ENCODE peak calls at places on chromosomes 7 and 10, in ten cellular contexts. B is AG09309, K is dorsolateral prefrontal cortex, S is cardiac muscle cell, L is psoas muscle, Z is MM.1S, O is mammary epithelial cell, G is upper lobe of right lung, E is esophagus squamous epithelium, X is fibroblast of pulmonary artery. U is an unnamed sample.

GRCh38 chr7:155669717-155670505 is 25.4 kb downstream of the RBM33 start:
- DNase-seq in B (no peak), K (no peak), S (no peak), L (no peak), Z (no peak), O (no peak), G (peak), E (no peak), X (peak), U (no peak)

GRCh38 chr7:116687801-116688201 is 15.8 kb downstream of the MET start:
- DNase-seq in B (no peak), K (no peak), S (no peak), L (no peak), Z (no peak), O (peak), G (no peak), E (no peak), X (peak), U (no peak)

GRCh38 chr7:70674268-70675025 is 457.5 kb upstream of the GALNT17 start:
- DNase-seq in B (no peak), K (no peak), S (no peak), L (no peak), Z (no peak), O (no peak), G (no peak), E (no peak), X (no peak), U (no peak)

GRCh38 chr7:155752756-155753445 is 59.4 kb downstream of the SHH start:
- DNase-seq in B (no peak), K (no peak), S (no peak), L (no peak), Z (peak), O (no peak), G (no peak), E (no peak), X (no peak), U (peak)

GRCh38 chr10:31020128-31020527 is 11.5 kb downstream of the ZNF438 start:
- DNase-seq in B (no peak), K (no peak), S (no peak), L (no peak), Z (no peak), O (no peak), G (no peak), E (no peak), X (no peak), U (no peak)

GRCh38 chr10:124739119-124739921 is 4.9 kb downstream of the FAM53B start:
- DNase-seq in B (no peak), K (no peak), S (no peak), L (no peak), Z (no peak), O (no peak), G (no peak), E (no peak), X (no peak), U (no peak)

GRCh38 chr7:68547794-68548193 is 1050.5 kb upstream of the AUTS2 start:
- DNase-seq in B (no peak), K (no peak), S (no peak), L (no peak), Z (no peak), O (no peak), G (no peak), E (no peak), X (no peak), U (no peak)

GRCh38 chr10:116044722-116045374 is 228.2 kb downstream of the GFRA1 start:
- DNase-seq in B (no peak), K (no peak), S (no peak), L (peak), Z (no peak), O (no peak), G (no peak), E (no peak), X (no peak), U (no peak)

GRCh38 chr7:125396466-125397151 is 467.0 kb upstream of the POT1 start:
- DNase-seq in B (no peak), K (no peak), S (no peak), L (no peak), Z (no peak), O (no peak), G (no peak), E (no peak), X (no peak), U (no peak)

GRCh38 chr7:96414931-96415292 is 93.0 kb upstream of the SLC25A13 start:
- DNase-seq in B (no peak), K (no peak), S (peak), L (no peak), Z (peak), O (peak), G (no peak), E (no peak), X (peak), U (no peak)

GRCh38 chr10:80154978-80155695 is 22.6 kb downstream of the PLAC9 start:
- DNase-seq in B (peak), K (peak), S (no peak), L (no peak), Z (no peak), O (peak), G (no peak), E (no peak), X (peak), U (no peak)

GRCh38 chr7:28732037-28732869 is 225.9 kb downstream of the TRIL start:
- DNase-seq in B (no peak), K (no peak), S (no peak), L (no peak), Z (no peak), O (no peak), G (no peak), E (no peak), X (peak), U (no peak)

GRCh38 chr10:24652381-24652957 is 71.2 kb downstream of the ARHGAP21 start:
- DNase-seq in B (no peak), K (no peak), S (no peak), L (no peak), Z (peak), O (no peak), G (no peak), E (no peak), X (no peak), U (no peak)

GRCh38 chr10:23201837-23202236 is 9.7 kb downstream of the PTF1A start:
- DNase-seq in B (no peak), K (no peak), S (no peak), L (no peak), Z (no peak), O (no peak), G (no peak), E (no peak), X (no peak), U (no peak)

GRCh38 chr7:2720024-2720423 is 32.0 kb downstream of the AMZ1 start:
- DNase-seq in B (no peak), K (no peak), S (no peak), L (peak), Z (no peak), O (no peak), G (no peak), E (no peak), X (no peak), U (no peak)

GRCh38 chr7:48904975-48905374 is 19.4 kb upstream of the CDC14C start:
- DNase-seq in B (no peak), K (no peak), S (no peak), L (no peak), Z (no peak), O (no peak), G (no peak), E (no peak), X (no peak), U (no peak)

GRCh38 chr7:93843260-93843659 is 47.3 kb downstream of the TFPI2 start:
- DNase-seq in B (no peak), K (no peak), S (no peak), L (no peak), Z (no peak), O (no peak), G (no peak), E (no peak), X (no peak), U (no peak)

GRCh38 chr7:145313601-145314000 is 477.7 kb upstream of the TPK1 start:
- DNase-seq in B (no peak), K (no peak), S (no peak), L (no peak), Z (no peak), O (no peak), G (no peak), E (no peak), X (no peak), U (no peak)

GRCh38 chr7:154304740-154305679 is 252.8 kb downstream of the DPP6 start:
- DNase-seq in B (no peak), K (peak), S (peak), L (no peak), Z (no peak), O (no peak), G (no peak), E (no peak), X (no peak), U (no peak)

GRCh38 chr7:77439572-77439971 is 23.4 kb upstream of the GSAP start:
- DNase-seq in B (no peak), K (peak), S (peak), L (peak), Z (no peak), O (peak), G (peak), E (no peak), X (no peak), U (no peak)

GRCh38 chr10:1596482-1596881 is 140.8 kb downstream of the ADARB2 start:
- DNase-seq in B (no peak), K (no peak), S (no peak), L (no peak), Z (no peak), O (no peak), G (no peak), E (no peak), X (no peak), U (no peak)

GRCh38 chr10:1595242-1595600 is 142.1 kb downstream of the ADARB2 start:
- DNase-seq in B (no peak), K (no peak), S (no peak), L (no peak), Z (no peak), O (no peak), G (no peak), E (no peak), X (no peak), U (no peak)

GRCh38 chr10:1597370-1598146 is 139.8 kb downstream of the ADARB2 start:
- DNase-seq in B (no peak), K (no peak), S (no peak), L (no peak), Z (no peak), O (no peak), G (no peak), E (no peak), X (no peak), U (no peak)

GRCh38 chr10:1594372-1595241 is 142.7 kb downstream of the ADARB2 start:
- DNase-seq in B (no peak), K (no peak), S (no peak), L (no peak), Z (no peak), O (no peak), G (no peak), E (no peak), X (no peak), U (no peak)

GRCh38 chr10:1595726-1596125 is 141.6 kb downstream of the ADARB2 start:
- DNase-seq in B (no peak), K (no peak), S (no peak), L (no peak), Z (no peak), O (no peak), G (no peak), E (no peak), X (no peak), U (no peak)
- H3K4me3 ChIP-seq in B (no peak), K (no peak), S (no peak), L (no peak), Z (no peak), O (no peak), G (no peak), E (no peak), X (no peak), U (no peak)

DNA sequence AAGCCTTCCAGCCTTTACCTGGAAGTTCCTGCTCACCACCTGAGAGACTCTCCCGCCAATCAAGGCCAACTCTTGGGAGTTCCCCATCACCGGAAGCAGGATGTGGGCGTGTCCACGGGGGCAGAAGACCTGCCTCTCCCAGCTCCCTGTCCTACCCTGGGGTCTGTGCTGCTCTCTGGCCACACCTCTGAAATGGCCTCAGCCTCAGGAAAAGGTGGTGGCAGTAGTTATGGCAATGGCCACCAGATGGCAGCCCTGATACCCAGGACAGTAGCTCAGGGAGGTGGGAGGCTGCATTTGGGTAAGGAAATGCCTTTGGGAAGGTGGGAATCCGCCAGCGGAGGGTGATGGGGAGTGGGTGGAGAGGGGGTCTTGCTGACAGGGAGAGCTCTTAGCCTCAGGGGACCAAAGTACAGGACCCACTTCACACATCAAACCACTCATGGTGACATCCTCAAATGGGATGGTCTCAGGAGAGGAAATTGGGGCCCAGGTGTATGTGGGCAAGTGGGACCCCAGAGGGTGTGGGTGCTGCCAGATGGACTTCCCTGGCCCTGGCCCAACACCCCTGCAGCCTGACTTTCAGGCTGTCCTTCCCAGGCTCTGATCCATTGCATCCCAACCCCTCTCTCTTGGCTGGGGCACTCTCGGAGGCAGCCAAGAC is 33.9 kb downstream of the KAZALD1 start:
- DNase-seq in B (no peak), K (peak), S (peak), L (peak), Z (peak), O (peak), G (peak), E (no peak), X (peak), U (peak)
- TF ChIP-seq CTCF in B (peak), K (peak), S (peak), L (peak), Z (peak), O (peak), G (peak), E (peak), X (peak), U (peak)

GRCh38 chr10:72087969-72088878 is at the start of gene SPOCK2:
- DNase-seq in B (no peak), K (peak), S (no peak), L (peak), Z (no peak), O (no peak), G (no peak), E (no peak), X (no peak), U (no peak)

GRCh38 chr10:72089618-72090017 is 1.3 kb upstream of the SPOCK2 start:
- DNase-seq in B (no peak), K (no peak), S (no peak), L (no peak), Z (no peak), O (no peak), G (no peak), E (no peak), X (no peak), U (no peak)

GRCh38 chr10:72090326-72090725 is 2.0 kb upstream of the SPOCK2 start:
- DNase-seq in B (no peak), K (no peak), S (no peak), L (no peak), Z (no peak), O (no peak), G (no peak), E (no peak), X (no peak), U (no peak)

GRCh38 chr10:72087392-72087968 is 871 bp downstream of the SPOCK2 start:
- DNase-seq in B (no peak), K (no peak), S (no peak), L (no peak), Z (no peak), O (no peak), G (no peak), E (no peak), X (no peak), U (no peak)

DNA sequence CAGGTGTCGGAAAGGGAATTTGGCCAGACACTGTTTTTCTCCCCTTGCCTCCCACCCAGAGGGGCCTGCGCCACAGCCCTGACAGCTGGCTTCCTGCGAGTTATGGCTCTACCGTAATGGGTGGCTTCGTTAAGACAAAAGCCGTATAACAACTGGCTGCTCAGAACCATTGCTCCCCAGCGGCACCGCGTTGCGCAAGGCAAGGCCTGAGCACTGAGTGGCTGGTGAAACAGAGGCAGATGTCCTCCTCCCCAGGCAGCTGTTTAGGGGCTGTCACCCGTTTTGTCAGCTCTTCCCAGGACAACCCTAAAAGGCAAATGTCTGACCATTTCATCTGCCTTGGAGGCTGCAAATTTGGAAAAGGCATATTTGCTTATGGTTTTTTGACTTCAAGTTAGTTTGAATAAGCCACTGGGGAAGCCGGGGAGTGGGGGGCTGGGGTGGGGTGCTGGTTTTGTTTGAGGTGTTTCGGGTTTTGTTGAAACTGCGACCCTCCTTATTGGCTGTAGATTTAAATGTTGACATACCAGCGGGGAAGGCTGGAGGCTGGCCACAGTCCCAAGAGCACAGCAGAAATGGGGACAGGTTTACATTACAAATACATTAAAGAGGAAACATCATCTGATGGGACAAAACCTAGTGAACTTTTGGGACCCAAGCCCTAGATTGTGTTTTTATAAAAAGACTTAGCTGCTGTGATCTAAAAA is 681 bp upstream of the SPOCK2 start:
- DNase-seq in B (no peak), K (peak), S (no peak), L (peak), Z (no peak), O (no peak), G (no peak), E (no peak), X (peak), U (no peak)
- H3K4me3 ChIP-seq in B (no peak), K (peak), S (no peak), L (peak), Z (no peak), O (no peak), G (peak), E (peak), X (no peak), U (no peak)

DNA sequence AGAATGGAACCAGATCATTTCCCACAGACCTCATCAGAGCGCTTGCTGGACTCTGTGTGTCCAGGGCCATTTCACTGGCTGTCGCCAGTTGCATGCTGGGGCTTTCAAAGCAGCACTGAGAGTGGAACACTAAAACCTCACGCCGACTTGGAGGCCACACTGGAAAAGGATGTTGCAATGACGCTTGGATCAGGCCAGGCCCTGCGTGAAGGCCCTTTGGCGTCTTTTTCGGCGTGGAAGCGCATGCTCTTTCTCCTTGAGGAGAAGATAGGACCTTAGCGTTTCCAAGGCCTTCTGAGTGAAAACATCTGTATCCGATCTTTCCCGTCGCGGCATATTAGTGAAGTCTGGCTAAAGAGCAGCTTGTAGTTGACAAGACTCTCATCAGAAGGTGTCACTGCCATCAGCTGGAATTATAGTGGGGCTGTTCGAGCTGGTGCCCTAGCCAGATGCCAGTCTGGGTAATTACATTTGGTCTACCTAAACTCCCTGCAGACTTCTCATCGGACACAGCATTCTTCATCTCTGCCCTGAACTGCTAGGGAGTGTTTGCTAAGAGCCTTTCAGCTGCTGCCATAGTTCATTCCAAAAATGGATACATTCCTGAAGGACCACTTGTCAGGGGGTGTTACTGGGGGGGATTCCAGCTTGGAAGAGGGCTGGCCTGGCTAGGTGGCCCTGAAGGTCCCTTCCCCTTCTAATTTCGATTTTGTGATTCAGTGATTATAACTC is 167.7 kb upstream of the TCF7L2 start:
- DNase-seq in B (no peak), K (no peak), S (peak), L (peak), Z (no peak), O (no peak), G (no peak), E (no peak), X (peak), U (no peak)
- TF ChIP-seq CTCF in B (no peak), K (no peak), S (no peak), L (no peak), Z (no peak), O (no peak), G (no peak), E (no peak), X (no peak), U (no peak)

GRCh38 chr10:69360485-69361302 is 56.0 kb downstream of the TACR2 start:
- DNase-seq in B (peak), K (peak), S (peak), L (peak), Z (no peak), O (peak), G (peak), E (no peak), X (peak), U (no peak)
- H3K4me3 ChIP-seq in B (no peak), K (no peak), S (no peak), L (peak), Z (no peak), O (no peak), G (no peak), E (no peak), X (no peak), U (no peak)

DNA sequence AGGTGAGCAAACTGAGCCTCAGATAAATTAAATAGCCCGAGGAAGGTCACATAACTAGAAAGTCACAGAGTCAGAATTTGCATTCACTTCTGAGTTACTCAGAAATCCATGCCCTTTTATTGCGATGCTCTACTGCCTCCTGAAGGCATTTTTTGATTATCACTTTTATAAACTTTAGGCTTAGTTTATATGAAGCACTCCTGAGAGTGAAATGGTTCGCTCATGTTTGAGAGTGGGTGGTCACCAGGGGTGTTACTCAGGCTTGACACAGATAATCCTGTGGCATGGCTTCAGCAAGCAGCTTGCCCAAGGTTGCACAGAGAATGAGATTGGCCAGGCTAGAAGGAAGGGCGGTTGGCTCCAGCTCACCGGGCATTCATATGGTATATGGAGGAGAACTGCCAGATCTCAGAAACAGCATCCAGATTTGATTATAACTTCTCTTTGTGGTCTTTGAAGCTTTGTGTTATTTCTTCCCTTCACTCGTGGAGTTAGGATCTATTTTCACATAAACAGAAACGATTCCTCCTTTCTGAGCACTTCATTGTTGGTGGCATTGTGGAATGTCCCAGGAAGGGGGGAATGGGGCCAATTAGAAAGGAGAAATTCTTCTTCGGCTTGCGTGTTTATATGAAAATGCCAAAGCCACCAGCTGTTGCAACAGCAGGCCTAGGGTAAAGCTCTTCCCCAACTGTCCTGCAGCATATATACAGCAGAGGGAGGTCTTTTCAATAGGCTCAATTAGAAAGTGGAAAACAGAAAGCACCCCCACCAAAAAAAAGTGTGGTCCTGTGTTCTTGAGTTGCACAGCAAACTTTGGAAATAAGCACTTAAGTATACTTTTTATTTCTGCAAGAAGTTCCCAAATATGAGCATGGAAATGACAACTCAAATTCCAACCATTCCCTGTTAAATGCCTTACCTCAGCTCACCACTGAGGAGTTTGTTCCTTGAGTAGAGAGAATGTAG is 628.8 kb downstream of the SUGCT start:
- DNase-seq in B (peak), K (no peak), S (no peak), L (no peak), Z (peak), O (no peak), G (no peak), E (no peak), X (peak), U (no peak)
- TF ChIP-seq CTCF in B (peak), K (peak), S (peak), L (no peak), Z (peak), O (peak), G (no peak), E (no peak), X (peak), U (no peak)

U was measured in GM12864.